ENCODE peak calls at places on chromosomes 3 and 15, in eight cellular contexts. P is fibroblast of the aortic adventitia, V is EL, T is ovary, U is ACHN, Q is SK-MEL-5, Z is NCI-H2081, C is putamen. A is an unnamed sample.

GRCh38 chr3:38119802-38120689 is 16.9 kb downstream of the ACAA1 start:
- DNase-seq in Z (no peak), Q (no peak), T (peak; percentile 8), U (no peak), P (no peak), V (no peak), C (no peak), A (no peak)

GRCh38 chr3:68057637-68058320 is 403.4 kb upstream of the SUCLG2 start:
- DNase-seq in U (no peak), P (no peak), T (no peak), C (no peak), Z (no peak), V (no peak), Q (no peak), A (no peak)

GRCh38 chr3:140363801-140364200 is 314.1 kb upstream of the TRIM42 start:
- DNase-seq in Z (peak; percentile 78), C (no peak), P (no peak), U (no peak), T (peak; percentile 37), V (no peak), Q (no peak), A (peak; percentile 26)

GRCh38 chr3:9066141-9066540 is 102.9 kb upstream of the RAD18 start:
- DNase-seq in T (no peak), Q (no peak), V (no peak), U (no peak), C (no peak), P (peak; percentile 43), Z (no peak), A (no peak)

GRCh38 chr3:184780981-184781515 is 30.9 kb upstream of the VPS8 start:
- DNase-seq in T (no peak), Z (no peak), C (no peak), V (peak; percentile 52), Q (no peak), P (no peak), U (no peak), A (no peak)

GRCh38 chr3:908839-909238 is 184.0 kb upstream of the CNTN6 start:
- DNase-seq in C (no peak), V (no peak), Q (peak; percentile 64), P (no peak), Z (no peak), U (peak; percentile 27), T (no peak), A (no peak)

GRCh38 chr3:100311011-100311410 is 23.5 kb upstream of the NIT2 start:
- DNase-seq in T (no peak), Z (no peak), P (no peak), V (no peak), U (no peak), Q (no peak), C (no peak), A (no peak)

GRCh38 chr3:111715911-111716523 is 120.9 kb upstream of the ZBED2 start:
- DNase-seq in P (peak; percentile 61), T (no peak), V (peak; percentile 70), Q (peak; percentile 79), Z (peak; percentile 35), C (no peak), U (no peak), A (no peak)

GRCh38 chr3:46706771-46707582 is 5.8 kb downstream of the TMIE start:
- DNase-seq in Q (no peak), C (no peak), U (no peak), V (no peak), Z (no peak), T (peak; percentile 13), P (no peak), A (no peak)

GRCh38 chr3:69144631-69145244 is 22.3 kb upstream of the LMOD3 start:
- DNase-seq in Z (peak; percentile 71), Q (no peak), U (no peak), P (no peak), C (no peak), V (no peak), T (no peak), A (no peak)

GRCh38 chr3:111787556-111788463 is 71.3 kb upstream of the PHLDB2 start:
- DNase-seq in P (peak; percentile 70), T (no peak), U (no peak), C (no peak), V (no peak), Q (no peak), Z (no peak), A (no peak)

GRCh38 chr15:39860871-39861270 is 59.2 kb downstream of the GPR176 start:
- DNase-seq in Q (no peak), V (no peak), P (no peak), U (no peak), Z (no peak), C (no peak), T (no peak), A (no peak)

GRCh38 chr3:125220681-125221429 is 8.3 kb upstream of the SLC12A8 start:
- DNase-seq in C (no peak), Z (no peak), Q (no peak), V (peak; percentile 41), U (no peak), T (no peak), P (peak; percentile 36), A (no peak)

GRCh38 chr3:15214758-15215157 is 8.7 kb downstream of the CAPN7 start:
- DNase-seq in Z (no peak), Q (no peak), T (no peak), U (no peak), V (no peak), C (no peak), P (no peak), A (no peak)

GRCh38 chr3:62874398-62875102 is 666 bp downstream of the CADPS start:
- DNase-seq in U (no peak), V (no peak), Z (peak; percentile 78), T (no peak), C (no peak), Q (no peak), P (no peak), A (no peak)

GRCh38 chr3:72724070-72724469 is 124.2 kb downstream of the SHQ1 start:
- DNase-seq in C (no peak), P (no peak), U (no peak), T (no peak), Q (no peak), Z (no peak), V (no peak), A (peak; percentile 92)

GRCh38 chr15:100330629-100331215 is 11.1 kb downstream of the ADAMTS17 start:
- DNase-seq in T (no peak), Z (no peak), P (no peak), C (no peak), Q (no peak), U (no peak), V (no peak), A (no peak)

GRCh38 chr15:49235446-49236207 is 65.6 kb downstream of the GALK2 start:
- DNase-seq in U (peak; percentile 51), T (peak; percentile 65), C (peak; percentile 83), P (peak; percentile 95), Z (peak; percentile 71), Q (peak; percentile 85), V (peak; percentile 81), A (no peak)

GRCh38 chr3:174613173-174613572 is 246.0 kb upstream of the NAALADL2 start:
- DNase-seq in C (no peak), P (no peak), V (no peak), Q (no peak), T (no peak), U (no peak), Z (no peak), A (no peak)

GRCh38 chr15:75705854-75706681 is 6.6 kb downstream of the CSPG4 start:
- DNase-seq in Z (no peak), Q (no peak), U (no peak), T (no peak), P (no peak), V (no peak), C (no peak), A (no peak)

GRCh38 chr15:56293495-56294292 is 50.0 kb upstream of the RFX7 start:
- DNase-seq in V (no peak), U (no peak), Z (no peak), C (no peak), T (no peak), P (no peak), Q (no peak), A (no peak)

GRCh38 chr3:174431717-174432116 is 427.4 kb upstream of the NAALADL2 start:
- DNase-seq in T (no peak), U (no peak), Z (no peak), V (peak; percentile 30), C (no peak), P (peak; percentile 25), Q (no peak), A (peak; percentile 52)

GRCh38 chr3:42264399-42265058 is 1.5 kb downstream of the CCK start:
- DNase-seq in U (no peak), P (peak; percentile 40), T (no peak), V (peak; percentile 30), C (no peak), Z (peak; percentile 20), Q (peak; percentile 20), A (peak; percentile 27)

GRCh38 chr3:36524560-36524959 is 144.3 kb downstream of the STAC start:
- DNase-seq in V (peak; percentile 9), P (no peak), Q (no peak), C (no peak), T (no peak), Z (no peak), U (no peak), A (no peak)

GRCh38 chr3:183924956-183925355 is 40.3 kb upstream of the PARL start:
- DNase-seq in V (no peak), Q (no peak), U (no peak), T (no peak), Z (no peak), P (peak; percentile 54), C (no peak), A (peak; percentile 99)

GRCh38 chr3:29381595-29381994 is 100.7 kb downstream of the RBMS3 start:
- DNase-seq in Q (no peak), U (no peak), Z (no peak), V (peak; percentile 57), P (peak; percentile 44), C (no peak), T (no peak), A (no peak)

GRCh38 chr3:48507256-48508061 is 3.5 kb upstream of the SHISA5 start:
- DNase-seq in V (peak; percentile 76), Q (peak; percentile 69), T (no peak), U (peak; percentile 79), C (no peak), P (peak; percentile 50), Z (peak; percentile 10), A (peak; percentile 68)

GRCh38 chr3:52763466-52763865 is 7.3 kb downstream of the NEK4 start:
- DNase-seq in U (no peak), Q (no peak), C (no peak), T (no peak), V (no peak), P (peak; percentile 51), Z (no peak), A (no peak)

GRCh38 chr3:105353485-105354161 is 13.1 kb upstream of the ALCAM start:
- DNase-seq in P (no peak), Z (no peak), V (peak; percentile 48), U (peak; percentile 79), T (peak; percentile 10), Q (no peak), C (peak; percentile 45), A (no peak)

GRCh38 chr3:129597087-129597791 is 9.2 kb downstream of the PLXND1 start:
- DNase-seq in T (peak; percentile 49), P (peak; percentile 60), U (no peak), Z (peak; percentile 73), V (peak; percentile 49), Q (no peak), C (no peak), A (no peak)

GRCh38 chr15:80478075-80478474 is 73.9 kb downstream of the ARNT2 start:
- DNase-seq in P (peak; percentile 87), C (no peak), U (no peak), Z (no peak), V (peak; percentile 79), T (no peak), Q (no peak), A (no peak)

GRCh38 chr3:44584646-44585501 is at the start of gene ZNF660:
- DNase-seq in T (peak; percentile 77), V (peak; percentile 72), Z (peak; percentile 82), P (peak; percentile 35), U (no peak), Q (no peak), C (peak; percentile 55), A (no peak)

GRCh38 chr3:54232618-54233017 is 110.3 kb downstream of the CACNA2D3 start:
- DNase-seq in C (no peak), P (no peak), Q (no peak), T (no peak), Z (no peak), U (no peak), V (no peak), A (no peak)